ENCODE peak calls at places on chromosome 12, in five cellular contexts. One of them, this sample, is unnamed.
A peak's percentile ranks its signal among the peaks of the same experiment; 100 is the strongest.

GRCh38 chr12:19951664-19952063 is 416.7 kb upstream of the PDE3A start:
- DNase-seq in H9: no peak
- DNase-seq in IMR-90: no peak
- DNase-seq in neuronal stem cell: no peak
- DNase-seq in H1: no peak
- DNase-seq in this sample: no peak

GRCh38 chr12:106300761-106301160 is 1.8 kb upstream of the TCP11L2 start:
- DNase-seq in H9: no peak
- DNase-seq in IMR-90: no peak
- DNase-seq in neuronal stem cell: no peak
- DNase-seq in H1: no peak
- DNase-seq in this sample: peak; percentile 59

GRCh38 chr12:124861492-124861891 is 2.2 kb downstream of the SCARB1 start:
- DNase-seq in H9: no peak
- DNase-seq in IMR-90: no peak
- DNase-seq in neuronal stem cell: no peak
- DNase-seq in H1: no peak
- DNase-seq in this sample: peak; percentile 30

GRCh38 chr12:92224685-92225331 is 79.2 kb upstream of the BTG1 start:
- DNase-seq in H9: no peak
- DNase-seq in IMR-90: peak; percentile 71
- DNase-seq in neuronal stem cell: no peak
- DNase-seq in H1: no peak
- DNase-seq in this sample: peak; percentile 94

GRCh38 chr12:11580125-11580751 is 69.2 kb upstream of the ETV6 start:
- DNase-seq in H9: no peak
- DNase-seq in IMR-90: peak; percentile 82
- DNase-seq in neuronal stem cell: no peak
- DNase-seq in H1: no peak
- DNase-seq in this sample: peak; percentile 73

GRCh38 chr12:23906329-23906728 is 43.1 kb downstream of the SOX5 start:
- DNase-seq in H9: peak; percentile 41
- DNase-seq in IMR-90: peak; percentile 45
- DNase-seq in neuronal stem cell: peak; percentile 31
- DNase-seq in H1: no peak
- DNase-seq in this sample: no peak

GRCh38 chr12:26978801-26979200 is 35.4 kb downstream of the TM7SF3 start:
- DNase-seq in H9: no peak
- DNase-seq in IMR-90: no peak
- DNase-seq in neuronal stem cell: no peak
- DNase-seq in H1: no peak
- DNase-seq in this sample: no peak

GRCh38 chr12:42090899-42091298 is 53.8 kb downstream of the GXYLT1 start:
- DNase-seq in H9: no peak
- DNase-seq in IMR-90: peak; percentile 66
- DNase-seq in neuronal stem cell: no peak
- DNase-seq in H1: no peak
- DNase-seq in this sample: peak; percentile 23

GRCh38 chr12:121613424-121613823 is 12.9 kb upstream of the ORAI1 start:
- DNase-seq in H9: no peak
- DNase-seq in IMR-90: no peak
- DNase-seq in neuronal stem cell: no peak
- DNase-seq in H1: no peak
- DNase-seq in this sample: no peak

GRCh38 chr12:86710110-86710509 is 453.9 kb upstream of the MGAT4C start:
- DNase-seq in H9: no peak
- DNase-seq in IMR-90: peak; percentile 11
- DNase-seq in neuronal stem cell: no peak
- DNase-seq in H1: no peak
- DNase-seq in this sample: no peak

GRCh38 chr12:131133015-131133905 is 179.6 kb downstream of the ADGRD1 start:
- DNase-seq in H9: no peak
- DNase-seq in IMR-90: no peak
- DNase-seq in neuronal stem cell: no peak
- DNase-seq in H1: no peak
- DNase-seq in this sample: no peak

GRCh38 chr12:77500124-77500523 is 330.6 kb upstream of the NAV3 start:
- DNase-seq in H9: no peak
- DNase-seq in IMR-90: no peak
- DNase-seq in neuronal stem cell: no peak
- DNase-seq in H1: no peak
- DNase-seq in this sample: no peak

GRCh38 chr12:99370742-99371141 is 276.8 kb upstream of the GARIN6 start:
- DNase-seq in H9: no peak
- DNase-seq in IMR-90: no peak
- DNase-seq in neuronal stem cell: no peak
- DNase-seq in H1: no peak
- DNase-seq in this sample: no peak

GRCh38 chr12:124693356-124693755 is 125.9 kb upstream of the NCOR2 start:
- DNase-seq in H9: no peak
- DNase-seq in IMR-90: no peak
- DNase-seq in neuronal stem cell: no peak
- DNase-seq in H1: no peak
- DNase-seq in this sample: no peak

GRCh38 chr12:51430196-51430895 is 5.7 kb downstream of the SLC4A8 start:
- DNase-seq in H9: no peak
- DNase-seq in IMR-90: no peak
- DNase-seq in neuronal stem cell: no peak
- DNase-seq in H1: no peak
- DNase-seq in this sample: no peak

GRCh38 chr12:55847603-55848329 is 5.0 kb upstream of the MMP19 start:
- DNase-seq in H9: no peak
- DNase-seq in IMR-90: peak; percentile 100
- DNase-seq in neuronal stem cell: no peak
- DNase-seq in H1: no peak
- DNase-seq in this sample: peak; percentile 95

GRCh38 chr12:117968826-117969659 is at the start of gene KSR2:
- DNase-seq in H9: peak; percentile 96
- DNase-seq in IMR-90: no peak
- DNase-seq in neuronal stem cell: peak; percentile 84
- DNase-seq in H1: peak; percentile 69
- DNase-seq in this sample: no peak

GRCh38 chr12:5268424-5269210 is 163.3 kb upstream of the NTF3 start:
- DNase-seq in H9: no peak
- DNase-seq in IMR-90: no peak
- DNase-seq in neuronal stem cell: no peak
- DNase-seq in H1: no peak
- DNase-seq in this sample: no peak

GRCh38 chr12:71169286-71169685 is 11.5 kb upstream of the TSPAN8 start:
- DNase-seq in H9: no peak
- DNase-seq in IMR-90: no peak
- DNase-seq in neuronal stem cell: no peak
- DNase-seq in H1: no peak
- DNase-seq in this sample: no peak

GRCh38 chr12:575129-575502 is 88.1 kb downstream of the NINJ2 start:
- DNase-seq in H9: no peak
- DNase-seq in IMR-90: no peak
- DNase-seq in neuronal stem cell: no peak
- DNase-seq in H1: no peak
- DNase-seq in this sample: no peak

GRCh38 chr12:65306603-65307501 is 28.4 kb downstream of the MSRB3 start:
- DNase-seq in H9: peak; percentile 37
- DNase-seq in IMR-90: peak; percentile 75
- DNase-seq in neuronal stem cell: no peak
- DNase-seq in H1: no peak
- DNase-seq in this sample: peak; percentile 43

GRCh38 chr12:47838286-47838931 is 18.7 kb upstream of the HDAC7 start:
- DNase-seq in H9: peak; percentile 63
- DNase-seq in IMR-90: peak; percentile 41
- DNase-seq in neuronal stem cell: no peak
- DNase-seq in H1: no peak
- DNase-seq in this sample: peak; percentile 26

GRCh38 chr12:130423136-130423535 is 85.4 kb downstream of the PIWIL1 start:
- DNase-seq in H9: no peak
- DNase-seq in IMR-90: no peak
- DNase-seq in neuronal stem cell: no peak
- DNase-seq in H1: no peak
- DNase-seq in this sample: no peak

GRCh38 chr12:120469450-120470149 is at the start of gene SRSF9:
- DNase-seq in H9: peak; percentile 98
- DNase-seq in IMR-90: peak; percentile 96
- DNase-seq in neuronal stem cell: peak; percentile 96
- DNase-seq in H1: peak; percentile 89
- DNase-seq in this sample: peak; percentile 96

GRCh38 chr12:75305412-75306332 is 24.5 kb downstream of the CAPS2 start:
- DNase-seq in H9: no peak
- DNase-seq in IMR-90: no peak
- DNase-seq in neuronal stem cell: no peak
- DNase-seq in H1: no peak
- DNase-seq in this sample: no peak

GRCh38 chr12:131432532-131433260 is 278.2 kb upstream of the SFSWAP start:
- DNase-seq in H9: no peak
- DNase-seq in IMR-90: no peak
- DNase-seq in neuronal stem cell: no peak
- DNase-seq in H1: no peak
- DNase-seq in this sample: no peak

GRCh38 chr12:56922032-56922431 is 12.2 kb downstream of the SDR9C7 start:
- DNase-seq in H9: no peak
- DNase-seq in IMR-90: no peak
- DNase-seq in neuronal stem cell: no peak
- DNase-seq in H1: no peak
- DNase-seq in this sample: no peak

GRCh38 chr12:121452356-121453021 is 52.6 kb downstream of the RNF34 start:
- DNase-seq in H9: no peak
- DNase-seq in IMR-90: no peak
- DNase-seq in neuronal stem cell: no peak
- DNase-seq in H1: no peak
- DNase-seq in this sample: peak; percentile 93

GRCh38 chr12:3012786-3013185 is 53.6 kb downstream of the TEAD4 start:
- DNase-seq in H9: no peak
- DNase-seq in IMR-90: peak; percentile 70
- DNase-seq in neuronal stem cell: no peak
- DNase-seq in H1: no peak
- DNase-seq in this sample: no peak

DNA sequence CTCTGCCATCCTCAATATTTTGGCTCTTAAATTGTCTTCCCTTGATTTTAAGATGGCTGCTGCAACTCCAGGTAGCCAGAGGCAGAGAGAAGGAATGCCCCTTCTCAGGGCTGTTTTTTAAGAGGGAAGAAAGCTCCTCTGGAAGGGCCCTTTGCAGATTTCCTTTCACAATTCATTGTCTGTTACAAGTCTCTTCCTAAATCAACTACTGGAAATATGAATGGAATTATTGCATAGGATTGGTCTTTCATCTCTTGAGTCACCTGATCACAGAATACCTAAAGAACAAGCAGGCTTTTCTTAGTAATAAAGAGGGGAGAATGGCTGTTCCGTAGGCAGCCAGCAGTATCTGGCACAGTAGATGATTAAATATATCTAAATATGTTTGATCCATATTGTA is 118.5 kb downstream of the ANO6 start:
- DNase-seq in H9: no peak
- DNase-seq in IMR-90: no peak
- DNase-seq in neuronal stem cell: no peak
- DNase-seq in H1: no peak
- DNase-seq in this sample: peak; percentile 51
- H3K9me3 ChIP-seq in H9: no peaks in the 10 kb centered on the region
- H3K9me3 ChIP-seq in IMR-90: no peaks in the 10 kb centered on the region
- H3K9me3 ChIP-seq in neuronal stem cell: no peaks in the 10 kb centered on the region
- H3K9me3 ChIP-seq in H1: no peaks in the 10 kb centered on the region
- H3K9me3 ChIP-seq in this sample: no peaks in the 10 kb centered on the region

DNA sequence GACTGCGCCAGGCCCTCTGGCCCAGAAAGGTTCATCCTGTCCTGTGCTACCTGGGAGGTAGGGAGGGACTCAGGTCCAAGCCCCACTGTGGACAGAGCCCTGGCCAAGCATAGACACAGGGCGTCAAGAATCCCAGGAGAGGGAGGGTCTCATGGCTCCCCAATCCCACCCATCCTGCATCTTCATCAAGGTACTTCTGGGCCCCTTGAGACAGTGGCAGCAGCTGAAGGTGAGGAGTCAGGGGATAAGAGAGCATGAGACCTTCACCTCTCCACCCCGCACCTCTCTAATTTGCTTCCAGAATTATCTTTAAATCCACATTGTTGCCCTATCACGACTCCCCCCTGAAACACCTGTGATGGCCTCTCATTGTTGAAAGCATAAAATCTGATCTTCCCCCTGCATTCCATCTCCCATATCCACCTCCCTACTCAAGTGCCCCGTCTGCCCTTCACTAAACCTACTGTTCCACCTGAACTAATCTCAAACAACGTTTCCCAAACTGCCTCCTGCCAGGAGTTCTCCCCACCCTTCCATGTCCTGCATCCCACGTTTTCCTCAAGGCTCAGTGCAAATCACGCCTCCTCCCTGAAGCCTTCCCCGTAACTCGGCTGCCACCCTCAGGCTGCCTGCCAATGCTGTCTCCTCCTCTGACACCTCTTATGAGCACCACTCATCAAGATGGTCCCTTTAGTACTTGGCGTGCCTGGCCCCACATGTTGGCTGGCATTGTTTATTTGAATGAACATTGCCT is 27.1 kb downstream of the KRT18 start:
- DNase-seq in H9: peak; percentile 86
- DNase-seq in IMR-90: peak; percentile 27
- DNase-seq in neuronal stem cell: no peak
- DNase-seq in H1: no peak
- DNase-seq in this sample: peak; percentile 72
- H3K23ac ChIP-seq in H9: no peak overlapping the region
- H3K23ac ChIP-seq in IMR-90: peak overlapping the region; percentile 22
- H3K23ac ChIP-seq in neuronal stem cell: no peak overlapping the region
- H3K23ac ChIP-seq in H1: no peak overlapping the region
- H3K23ac ChIP-seq in this sample: no peak overlapping the region

DNA sequence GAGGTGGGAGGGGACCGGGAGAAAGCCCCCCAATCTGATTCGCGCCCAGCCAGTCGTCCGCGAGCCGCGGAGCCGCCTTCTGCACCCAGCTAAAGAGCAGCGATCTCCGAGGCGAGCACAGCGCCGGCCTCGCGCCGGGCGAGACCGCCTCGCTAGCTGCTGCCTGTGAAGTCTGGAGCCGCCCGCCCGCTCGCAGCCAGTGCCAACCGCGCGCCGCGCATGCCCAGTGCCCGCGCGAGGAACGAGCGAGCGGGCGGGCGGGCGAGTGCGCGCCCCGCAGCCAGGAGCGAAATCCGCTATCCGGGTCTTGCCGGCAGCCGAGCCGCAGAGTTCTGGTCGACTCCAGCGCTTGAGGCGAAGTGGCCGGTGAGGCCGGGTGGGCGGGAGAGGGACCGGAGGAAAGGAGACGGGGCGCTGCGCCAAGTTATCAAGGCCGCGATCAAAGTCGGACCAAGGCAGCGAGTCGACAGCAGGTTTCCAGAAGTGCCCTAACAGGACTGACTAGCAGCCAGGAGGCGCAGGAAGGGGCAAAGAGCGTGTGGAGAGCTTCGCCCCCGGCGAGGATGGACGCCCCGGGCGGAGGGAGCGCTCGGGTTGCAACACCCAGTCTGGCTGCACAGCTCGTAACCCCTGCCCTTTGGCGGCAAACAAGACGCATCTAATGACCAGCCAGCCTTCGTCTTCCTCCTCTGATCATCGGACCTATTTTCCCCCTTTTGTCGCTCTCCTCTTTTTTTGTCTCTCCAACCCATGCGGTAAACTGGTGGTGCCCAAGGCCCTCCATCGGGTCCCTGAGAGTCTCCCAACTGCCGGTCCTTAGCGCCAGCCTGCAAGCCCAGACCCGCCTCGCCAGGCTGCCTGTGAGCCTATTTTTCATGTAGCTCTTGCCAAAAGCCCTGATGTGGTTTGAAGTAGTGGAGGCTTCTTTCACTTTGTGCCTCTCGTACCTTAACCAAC is at the start of gene EPS8:
- DNase-seq in H9: peak; percentile 95
- DNase-seq in IMR-90: peak; percentile 91
- DNase-seq in neuronal stem cell: peak; percentile 92
- DNase-seq in H1: peak; percentile 74
- DNase-seq in this sample: peak; percentile 97
- H3K14ac ChIP-seq in H9: peak within 1 kb of the TSS; percentile 96
- H3K14ac ChIP-seq in IMR-90: peak within 1 kb of the TSS; percentile 96
- H3K14ac ChIP-seq in neuronal stem cell: peak within 1 kb of the TSS; percentile 66
- H3K14ac ChIP-seq in H1: no peak within 1 kb of the TSS
- H3K14ac ChIP-seq in this sample: peak within 1 kb of the TSS; percentile 39

GRCh38 chr12:22190969-22191368 is 143.5 kb downstream of the ST8SIA1 start:
- DNase-seq in H9: no peak
- DNase-seq in IMR-90: no peak
- DNase-seq in neuronal stem cell: no peak
- DNase-seq in H1: no peak
- DNase-seq in this sample: no peak
- H3K9me3 ChIP-seq in H9: no peaks in the 10 kb centered on the region
- H3K9me3 ChIP-seq in IMR-90: no peaks in the 10 kb centered on the region
- H3K9me3 ChIP-seq in neuronal stem cell: no peaks in the 10 kb centered on the region
- H3K9me3 ChIP-seq in H1: no peaks in the 10 kb centered on the region
- H3K9me3 ChIP-seq in this sample: no peaks in the 10 kb centered on the region

This sample was measured in trophoblast cell.